ENCODE peak calls at places on chromosomes 1 and 21, in nine cellular contexts. A, H, Y, L, C, R, J, K and Z are unnamed samples.

GRCh38 chr1:8571200-8571984 is 246.0 kb downstream of the RERE start:
- DNase-seq in A (no peak), H (peak; percentile 45), Y (no peak), L (no peak), C (no peak), R (peak; percentile 41), J (no peak), K (no peak), Z (peak; percentile 76)

GRCh38 chr1:237961710-237962109 is 71.0 kb upstream of the ZP4 start:
- DNase-seq in A (no peak), H (no peak), Y (no peak), L (no peak), C (no peak), R (peak; percentile 95), J (no peak), K (no peak), Z (no peak)

GRCh38 chr1:15368888-15369287 is 40.8 kb upstream of the EFHD2 start:
- DNase-seq in A (no peak), H (no peak), Y (no peak), L (no peak), C (no peak), R (no peak), J (no peak), K (no peak), Z (no peak)

GRCh38 chr1:31772669-31773248 is 8.6 kb upstream of the ADGRB2 start:
- DNase-seq in A (no peak), H (no peak), Y (no peak), L (no peak), C (no peak), R (peak; percentile 33), J (no peak), K (no peak), Z (no peak)

GRCh38 chr21:37986000-37986399 is 69.7 kb upstream of the KCNJ6 start:
- DNase-seq in A (no peak), H (no peak), Y (no peak), L (no peak), C (no peak), R (no peak), J (no peak), K (no peak), Z (no peak)

GRCh38 chr1:110184414-110184813 is 25.7 kb upstream of the KCNC4 start:
- DNase-seq in A (no peak), H (no peak), Y (no peak), L (no peak), C (no peak), R (no peak), J (no peak), K (no peak), Z (no peak)

GRCh38 chr1:80457409-80457808 is 1343.3 kb upstream of the ADGRL2 start:
- DNase-seq in A (no peak), H (no peak), Y (no peak), L (no peak), C (no peak), R (no peak), J (no peak), K (no peak), Z (no peak)

GRCh38 chr1:10400013-10400412 is 1.1 kb downstream of the PGD start:
- DNase-seq in A (no peak), H (no peak), Y (no peak), L (no peak), C (no peak), R (no peak), J (no peak), K (no peak), Z (peak; percentile 13)

GRCh38 chr1:200850554-200850953 is 22.2 kb upstream of the GPR25 start:
- DNase-seq in A (no peak), H (no peak), Y (no peak), L (no peak), C (no peak), R (no peak), J (no peak), K (no peak), Z (no peak)

GRCh38 chr21:34882719-34883131 is 166.4 kb downstream of the RUNX1 start:
- DNase-seq in A (peak; percentile 27), H (no peak), Y (no peak), L (no peak), C (no peak), R (no peak), J (no peak), K (no peak), Z (no peak)

GRCh38 chr1:119293777-119294176 is 74.8 kb upstream of the HAO2 start:
- DNase-seq in A (no peak), H (no peak), Y (no peak), L (no peak), C (no peak), R (no peak), J (no peak), K (no peak), Z (no peak)

GRCh38 chr1:203069028-203069804 is 16.6 kb downstream of the MYOG start:
- DNase-seq in A (no peak), H (peak; percentile 73), Y (no peak), L (no peak), C (no peak), R (peak; percentile 60), J (no peak), K (no peak), Z (no peak)

GRCh38 chr1:153936011-153936802 is 10.3 kb downstream of the DENND4B start:
- DNase-seq in A (no peak), H (no peak), Y (no peak), L (no peak), C (no peak), R (no peak), J (no peak), K (no peak), Z (no peak)

GRCh38 chr1:40739455-40740008 is 44.1 kb upstream of the KCNQ4 start:
- DNase-seq in A (no peak), H (no peak), Y (no peak), L (no peak), C (no peak), R (no peak), J (no peak), K (no peak), Z (no peak)

GRCh38 chr1:25065246-25066238 is 135.5 kb upstream of the RUNX3 start:
- DNase-seq in A (no peak), H (no peak), Y (peak; percentile 64), L (peak; percentile 51), C (no peak), R (no peak), J (no peak), K (no peak), Z (no peak)

GRCh38 chr1:200306954-200307754 is 102.7 kb downstream of the ZNF281 start:
- DNase-seq in A (peak; percentile 57), H (peak; percentile 49), Y (no peak), L (peak; percentile 15), C (no peak), R (peak; percentile 63), J (no peak), K (no peak), Z (peak; percentile 63)

GRCh38 chr1:171985639-171986038 is 144.3 kb downstream of the DNM3 start:
- DNase-seq in A (peak; percentile 37), H (peak; percentile 38), Y (no peak), L (peak; percentile 8), C (no peak), R (peak; percentile 29), J (no peak), K (no peak), Z (peak; percentile 12)

GRCh38 chr1:107277022-107277421 is 136.2 kb downstream of the NTNG1 start:
- DNase-seq in A (peak; percentile 41), H (peak; percentile 81), Y (no peak), L (peak; percentile 13), C (no peak), R (peak; percentile 59), J (no peak), K (no peak), Z (peak; percentile 42)

GRCh38 chr1:101995984-101996731 is 568 bp downstream of the OLFM3 start:
- DNase-seq in A (no peak), H (peak; percentile 13), Y (no peak), L (no peak), C (no peak), R (peak; percentile 83), J (no peak), K (no peak), Z (no peak)

GRCh38 chr1:42736152-42736551 is 3.9 kb downstream of the CLDN19 start:
- DNase-seq in A (peak; percentile 21), H (no peak), Y (no peak), L (peak; percentile 16), C (no peak), R (no peak), J (no peak), K (peak; percentile 58), Z (peak; percentile 54)

GRCh38 chr1:100353988-100354387 is 1.7 kb downstream of the CDC14A start:
- DNase-seq in A (no peak), H (peak; percentile 53), Y (no peak), L (no peak), C (no peak), R (peak; percentile 25), J (no peak), K (peak; percentile 19), Z (peak; percentile 87)

GRCh38 chr1:205532026-205532891 is 27.8 kb downstream of the CDK18 start:
- DNase-seq in A (no peak), H (no peak), Y (no peak), L (no peak), C (no peak), R (no peak), J (no peak), K (no peak), Z (no peak)

GRCh38 chr1:212609701-212610574 is 1.4 kb downstream of the ATF3 start:
- DNase-seq in A (no peak), H (no peak), Y (no peak), L (peak; percentile 43), C (no peak), R (peak; percentile 74), J (no peak), K (no peak), Z (no peak)